ENCODE peak calls at places on chromosomes 1 and 21, in five cellular contexts. One of them, this sample, is unnamed.
A peak's percentile ranks its signal among the peaks of the same experiment; 100 is the strongest.

GRCh38 chr21:20647603-20648002 is 350.6 kb upstream of the NCAM2 start:
- DNase-seq in IMR-90: no peak
- DNase-seq in mesenchymal stem cell: no peak
- DNase-seq in trophoblast cell: no peak
- DNase-seq in H1: no peak
- DNase-seq in this sample: no peak

GRCh38 chr1:233299450-233299849 is 3.9 kb upstream of the PCNX2 start:
- DNase-seq in IMR-90: no peak
- DNase-seq in mesenchymal stem cell: no peak
- DNase-seq in trophoblast cell: no peak
- DNase-seq in H1: no peak
- DNase-seq in this sample: no peak

GRCh38 chr1:26959722-26960624 is at the start of gene KDF1:
- DNase-seq in IMR-90: no peak
- DNase-seq in mesenchymal stem cell: no peak
- DNase-seq in trophoblast cell: peak; percentile 91
- DNase-seq in H1: peak; percentile 95
- DNase-seq in this sample: no peak

GRCh38 chr1:243798726-243799125 is 51.3 kb downstream of the AKT3 start:
- DNase-seq in IMR-90: peak; percentile 93
- DNase-seq in mesenchymal stem cell: peak; percentile 78
- DNase-seq in trophoblast cell: peak; percentile 88
- DNase-seq in H1: no peak
- DNase-seq in this sample: no peak

GRCh38 chr1:171717080-171717479 is 24.8 kb downstream of the VAMP4 start:
- DNase-seq in IMR-90: peak; percentile 25
- DNase-seq in mesenchymal stem cell: no peak
- DNase-seq in trophoblast cell: no peak
- DNase-seq in H1: no peak
- DNase-seq in this sample: no peak

GRCh38 chr1:94803517-94804441 is 16.4 kb upstream of the SLC44A3 start:
- DNase-seq in IMR-90: peak; percentile 57
- DNase-seq in mesenchymal stem cell: peak; percentile 48
- DNase-seq in trophoblast cell: no peak
- DNase-seq in H1: no peak
- DNase-seq in this sample: no peak

GRCh38 chr1:25727819-25728286 is 72.1 kb upstream of the SELENON start:
- DNase-seq in IMR-90: peak; percentile 28
- DNase-seq in mesenchymal stem cell: peak; percentile 57
- DNase-seq in trophoblast cell: no peak
- DNase-seq in H1: peak; percentile 50
- DNase-seq in this sample: no peak

GRCh38 chr1:226364129-226364899 is 43.6 kb downstream of the PARP1 start:
- DNase-seq in IMR-90: peak; percentile 21
- DNase-seq in mesenchymal stem cell: no peak
- DNase-seq in trophoblast cell: peak; percentile 16
- DNase-seq in H1: no peak
- DNase-seq in this sample: no peak

GRCh38 chr1:223844962-223845809 is 561 bp downstream of the TP53BP2 start:
- DNase-seq in IMR-90: peak; percentile 62
- DNase-seq in mesenchymal stem cell: peak; percentile 82
- DNase-seq in trophoblast cell: peak; percentile 54
- DNase-seq in H1: no peak
- DNase-seq in this sample: peak; percentile 62

GRCh38 chr1:194358208-194358581 is 1171.8 kb upstream of the B3GALT2 start:
- DNase-seq in IMR-90: no peak
- DNase-seq in mesenchymal stem cell: no peak
- DNase-seq in trophoblast cell: no peak
- DNase-seq in H1: no peak
- DNase-seq in this sample: no peak

GRCh38 chr1:97832490-97832889 is 88.3 kb downstream of the DPYD start:
- DNase-seq in IMR-90: no peak
- DNase-seq in mesenchymal stem cell: no peak
- DNase-seq in trophoblast cell: no peak
- DNase-seq in H1: no peak
- DNase-seq in this sample: no peak

GRCh38 chr1:102724741-102725140 is 383.6 kb downstream of the COL11A1 start:
- DNase-seq in IMR-90: no peak
- DNase-seq in mesenchymal stem cell: no peak
- DNase-seq in trophoblast cell: peak; percentile 66
- DNase-seq in H1: no peak
- DNase-seq in this sample: no peak

GRCh38 chr1:209248649-209249279 is 334.8 kb upstream of the CAMK1G start:
- DNase-seq in IMR-90: peak; percentile 54
- DNase-seq in mesenchymal stem cell: peak; percentile 48
- DNase-seq in trophoblast cell: peak; percentile 93
- DNase-seq in H1: peak; percentile 83
- DNase-seq in this sample: peak; percentile 74

GRCh38 chr1:11245248-11245647 is 17.1 kb downstream of the MTOR start:
- DNase-seq in IMR-90: no peak
- DNase-seq in mesenchymal stem cell: no peak
- DNase-seq in trophoblast cell: no peak
- DNase-seq in H1: no peak
- DNase-seq in this sample: no peak

GRCh38 chr1:40974945-40975344 is 4.6 kb upstream of the CTPS1 start:
- DNase-seq in IMR-90: no peak
- DNase-seq in mesenchymal stem cell: no peak
- DNase-seq in trophoblast cell: peak; percentile 94
- DNase-seq in H1: no peak
- DNase-seq in this sample: no peak

GRCh38 chr1:29903767-29904166 is 667.4 kb downstream of the PTPRU start:
- DNase-seq in IMR-90: no peak
- DNase-seq in mesenchymal stem cell: no peak
- DNase-seq in trophoblast cell: no peak
- DNase-seq in H1: no peak
- DNase-seq in this sample: no peak

GRCh38 chr1:225949041-225949440 is 8.0 kb upstream of the LEFTY2 start:
- DNase-seq in IMR-90: no peak
- DNase-seq in mesenchymal stem cell: no peak
- DNase-seq in trophoblast cell: no peak
- DNase-seq in H1: no peak
- DNase-seq in this sample: no peak

GRCh38 chr1:38451541-38451993 is 405.0 kb upstream of the POU3F1 start:
- DNase-seq in IMR-90: peak; percentile 30
- DNase-seq in mesenchymal stem cell: no peak
- DNase-seq in trophoblast cell: no peak
- DNase-seq in H1: peak; percentile 53
- DNase-seq in this sample: no peak

GRCh38 chr1:25556791-25557476 is 13.5 kb downstream of the LDLRAP1 start:
- DNase-seq in IMR-90: peak; percentile 41
- DNase-seq in mesenchymal stem cell: no peak
- DNase-seq in trophoblast cell: no peak
- DNase-seq in H1: no peak
- DNase-seq in this sample: no peak

GRCh38 chr1:30133414-30134055 is 589.9 kb downstream of the MATN1 start:
- DNase-seq in IMR-90: no peak
- DNase-seq in mesenchymal stem cell: no peak
- DNase-seq in trophoblast cell: no peak
- DNase-seq in H1: no peak
- DNase-seq in this sample: no peak

GRCh38 chr1:15120251-15120945 is 33.1 kb upstream of the TMEM51 start:
- DNase-seq in IMR-90: no peak
- DNase-seq in mesenchymal stem cell: no peak
- DNase-seq in trophoblast cell: no peak
- DNase-seq in H1: no peak
- DNase-seq in this sample: no peak

GRCh38 chr1:42765832-42766722 is 751 bp downstream of the P3H1 start:
- DNase-seq in IMR-90: peak; percentile 83
- DNase-seq in mesenchymal stem cell: peak; percentile 91
- DNase-seq in trophoblast cell: peak; percentile 67
- DNase-seq in H1: peak; percentile 76
- DNase-seq in this sample: peak; percentile 45

GRCh38 chr1:184499626-184500025 is 112.8 kb downstream of the C1orf21 start:
- DNase-seq in IMR-90: peak; percentile 61
- DNase-seq in mesenchymal stem cell: peak; percentile 61
- DNase-seq in trophoblast cell: no peak
- DNase-seq in H1: no peak
- DNase-seq in this sample: no peak

GRCh38 chr1:52602328-52603300 is at the start of gene GPX7:
- DNase-seq in IMR-90: peak; percentile 39
- DNase-seq in mesenchymal stem cell: peak; percentile 49
- DNase-seq in trophoblast cell: peak; percentile 46
- DNase-seq in H1: peak; percentile 66
- DNase-seq in this sample: no peak

GRCh38 chr21:9739240-9739639 is 782.1 kb upstream of the TPTE start:
- DNase-seq in IMR-90: no peak
- DNase-seq in mesenchymal stem cell: no peak
- DNase-seq in trophoblast cell: no peak
- DNase-seq in H1: no peak
- DNase-seq in this sample: no peak

GRCh38 chr1:21534674-21535378 is 25.6 kb downstream of the ALPL start:
- DNase-seq in IMR-90: peak; percentile 77
- DNase-seq in mesenchymal stem cell: peak; percentile 76
- DNase-seq in trophoblast cell: peak; percentile 68
- DNase-seq in H1: no peak
- DNase-seq in this sample: peak; percentile 33

GRCh38 chr1:222996307-222996983 is 146.6 kb downstream of the TLR5 start:
- DNase-seq in IMR-90: no peak
- DNase-seq in mesenchymal stem cell: no peak
- DNase-seq in trophoblast cell: no peak
- DNase-seq in H1: no peak
- DNase-seq in this sample: no peak

GRCh38 chr21:31526040-31526439 is 133.5 kb upstream of the SOD1 start:
- DNase-seq in IMR-90: no peak
- DNase-seq in mesenchymal stem cell: no peak
- DNase-seq in trophoblast cell: no peak
- DNase-seq in H1: no peak
- DNase-seq in this sample: no peak

GRCh38 chr21:31531967-31532366 is 127.5 kb upstream of the SOD1 start:
- DNase-seq in IMR-90: no peak
- DNase-seq in mesenchymal stem cell: no peak
- DNase-seq in trophoblast cell: peak; percentile 39
- DNase-seq in H1: no peak
- DNase-seq in this sample: no peak

GRCh38 chr21:31530918-31531705 is 128.4 kb upstream of the SOD1 start:
- DNase-seq in IMR-90: no peak
- DNase-seq in mesenchymal stem cell: no peak
- DNase-seq in trophoblast cell: no peak
- DNase-seq in H1: no peak
- DNase-seq in this sample: no peak

GRCh38 chr21:31529406-31529805 is 130.1 kb upstream of the SOD1 start:
- DNase-seq in IMR-90: no peak
- DNase-seq in mesenchymal stem cell: no peak
- DNase-seq in trophoblast cell: peak; percentile 40
- DNase-seq in H1: no peak
- DNase-seq in this sample: no peak

DNA sequence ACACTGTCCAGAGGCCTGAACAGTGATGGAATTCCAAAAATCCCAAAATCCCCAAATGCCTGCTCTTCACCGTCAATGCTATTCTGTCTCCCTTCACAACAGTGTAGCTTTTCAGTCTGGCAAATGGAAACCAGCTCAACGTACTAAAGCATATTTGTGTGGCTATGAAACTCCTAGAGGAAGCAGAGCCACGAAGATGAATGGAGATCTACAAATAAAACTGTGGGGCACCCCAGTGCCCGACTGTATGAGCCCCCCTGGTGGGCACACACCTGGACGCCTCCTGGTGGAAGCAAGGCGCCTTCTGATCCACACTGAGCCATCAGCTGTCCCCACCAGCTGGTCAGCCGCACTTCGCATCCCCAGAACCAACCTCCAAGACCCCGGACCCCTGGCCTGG is 129.1 kb upstream of the SOD1 start:
- DNase-seq in IMR-90: no peak
- DNase-seq in mesenchymal stem cell: no peak
- DNase-seq in trophoblast cell: no peak
- DNase-seq in H1: no peak
- DNase-seq in this sample: no peak
- H2AK5ac ChIP-seq in IMR-90: no peak overlapping the region
- H2AK5ac ChIP-seq in mesenchymal stem cell: no peak overlapping the region
- H2AK5ac ChIP-seq in trophoblast cell: no peak overlapping the region
- H2AK5ac ChIP-seq in H1: no peak overlapping the region
- H2AK5ac ChIP-seq in this sample: no peak overlapping the region

DNA sequence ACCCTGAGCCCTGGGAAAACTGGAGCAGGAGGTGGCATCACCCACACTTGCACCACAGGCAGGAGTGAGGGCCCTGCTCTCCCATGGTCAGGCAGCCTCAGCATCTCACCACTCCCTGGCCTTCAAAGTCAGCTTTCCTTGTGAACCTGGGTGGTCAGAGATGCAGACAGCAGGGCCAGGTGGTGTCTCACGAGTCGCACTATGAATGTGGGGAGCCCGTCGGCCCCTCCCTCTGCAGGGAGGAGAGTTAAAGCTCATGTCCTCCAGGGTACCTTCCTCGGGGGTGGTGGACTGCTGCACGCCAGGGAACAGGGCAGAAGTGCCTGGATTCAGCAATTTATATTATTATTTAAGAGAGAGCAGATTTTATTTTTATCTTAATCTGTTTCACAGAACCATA is 24.1 kb downstream of the ABCG1 start:
- DNase-seq in IMR-90: no peak
- DNase-seq in mesenchymal stem cell: no peak
- DNase-seq in trophoblast cell: no peak
- DNase-seq in H1: no peak
- DNase-seq in this sample: no peak
- H3K14ac ChIP-seq in IMR-90: no peak overlapping the region
- H3K14ac ChIP-seq in mesenchymal stem cell: no peak overlapping the region
- H3K14ac ChIP-seq in trophoblast cell: no peak overlapping the region
- H3K14ac ChIP-seq in H1: no peak overlapping the region
- H3K14ac ChIP-seq in this sample: peak overlapping the region; percentile 90

GRCh38 chr1:155925506-155925905 is 8.7 kb downstream of the KHDC4 start:
- DNase-seq in IMR-90: no peak
- DNase-seq in mesenchymal stem cell: no peak
- DNase-seq in trophoblast cell: no peak
- DNase-seq in H1: no peak
- DNase-seq in this sample: no peak
- H3K36me3 ChIP-seq in IMR-90: peaks cover 71% of the 10 kb centered on the region
- H3K36me3 ChIP-seq in mesenchymal stem cell: peaks cover 94% of the 10 kb centered on the region
- H3K36me3 ChIP-seq in trophoblast cell: peaks cover 74% of the 10 kb centered on the region
- H3K36me3 ChIP-seq in H1: peaks cover 98% of the 10 kb centered on the region
- H3K36me3 ChIP-seq in this sample: peaks cover 47% of the 10 kb centered on the region

GRCh38 chr1:155277070-155277895 is at the start of gene HCN3:
- DNase-seq in IMR-90: peak; percentile 93
- DNase-seq in mesenchymal stem cell: peak; percentile 95
- DNase-seq in trophoblast cell: peak; percentile 99
- DNase-seq in H1: peak; percentile 100
- DNase-seq in this sample: peak; percentile 98

GRCh38 chr1:155282488-155283086 is 5.3 kb downstream of the HCN3 start:
- DNase-seq in IMR-90: no peak
- DNase-seq in mesenchymal stem cell: no peak
- DNase-seq in trophoblast cell: no peak
- DNase-seq in H1: no peak
- DNase-seq in this sample: no peak

GRCh38 chr1:155273134-155273982 is at the start of gene CLK2:
- DNase-seq in IMR-90: peak; percentile 88
- DNase-seq in mesenchymal stem cell: peak; percentile 93
- DNase-seq in trophoblast cell: peak; percentile 96
- DNase-seq in H1: peak; percentile 96
- DNase-seq in this sample: peak; percentile 94

GRCh38 chr1:155277896-155278688 is 829 bp downstream of the HCN3 start:
- DNase-seq in IMR-90: peak; percentile 15
- DNase-seq in mesenchymal stem cell: peak; percentile 46
- DNase-seq in trophoblast cell: peak; percentile 49
- DNase-seq in H1: peak; percentile 98
- DNase-seq in this sample: peak; percentile 82

GRCh38 chr1:155278689-155279160 is 1.5 kb downstream of the HCN3 start:
- DNase-seq in IMR-90: peak; percentile 14
- DNase-seq in mesenchymal stem cell: no peak
- DNase-seq in trophoblast cell: no peak
- DNase-seq in H1: no peak
- DNase-seq in this sample: no peak
- H2AK5ac ChIP-seq in IMR-90: no peak overlapping the region
- H2AK5ac ChIP-seq in mesenchymal stem cell: no peak overlapping the region
- H2AK5ac ChIP-seq in trophoblast cell: no peak overlapping the region
- H2AK5ac ChIP-seq in H1: no peak overlapping the region
- H2AK5ac ChIP-seq in this sample: no peak overlapping the region

GRCh38 chr1:28668956-28669719 is 554 bp downstream of the GMEB1 start:
- DNase-seq in IMR-90: peak; percentile 33
- DNase-seq in mesenchymal stem cell: peak; percentile 67
- DNase-seq in trophoblast cell: peak; percentile 51
- DNase-seq in H1: peak; percentile 78
- DNase-seq in this sample: peak; percentile 47
- H3K14ac ChIP-seq in IMR-90: peak overlapping the region; percentile 97
- H3K14ac ChIP-seq in mesenchymal stem cell: no peak overlapping the region
- H3K14ac ChIP-seq in trophoblast cell: peak overlapping the region; percentile 99
- H3K14ac ChIP-seq in H1: no peak overlapping the region
- H3K14ac ChIP-seq in this sample: peak overlapping the region; percentile 25